ENCODE peak calls at places on chromosome 20, in ten cellular contexts. T, W, N, Q, C, P, J, O, S and F are unnamed samples.

GRCh38 chr20:11054266-11055025 is 380.6 kb upstream of the JAG1 start:
- DNase-seq in Q (no peak), O (no peak), W (no peak), P (no peak), S (no peak), N (no peak), C (no peak), T (no peak), J (no peak), F (no peak)

GRCh38 chr20:34621383-34622367 is 55.2 kb downstream of the PIGU start:
- DNase-seq in W (no peak), Q (no peak), N (no peak), J (peak), C (peak), S (no peak), T (no peak), P (no peak), O (peak), F (no peak)

GRCh38 chr20:63449025-63449424 is 23.4 kb downstream of the KCNQ2 start:
- DNase-seq in P (no peak), J (no peak), W (no peak), O (no peak), S (no peak), N (no peak), C (no peak), Q (no peak), T (no peak), F (no peak)

GRCh38 chr20:10360878-10361277 is 73.1 kb downstream of the MKKS start:
- DNase-seq in Q (no peak), O (no peak), W (no peak), J (no peak), S (no peak), N (no peak), P (no peak), T (no peak), C (no peak), F (no peak)

GRCh38 chr20:24972341-24972740 is 20.2 kb downstream of the APMAP start:
- DNase-seq in P (no peak), J (peak), T (no peak), N (no peak), C (no peak), O (no peak), W (no peak), Q (no peak), S (peak), F (no peak)

GRCh38 chr20:4728121-4728520 is 6.4 kb downstream of the PRND start:
- DNase-seq in N (no peak), J (no peak), P (no peak), Q (no peak), C (no peak), S (no peak), T (no peak), W (no peak), O (peak), F (no peak)

GRCh38 chr20:20549699-20550098 is 162.7 kb downstream of the RALGAPA2 start:
- DNase-seq in C (no peak), N (no peak), Q (no peak), T (peak), W (no peak), S (no peak), J (no peak), P (no peak), O (peak), F (no peak)

GRCh38 chr20:25218109-25218486 is 22.6 kb downstream of the ENTPD6 start:
- DNase-seq in W (no peak), Q (no peak), N (no peak), J (no peak), P (no peak), C (no peak), O (no peak), T (no peak), S (no peak), F (no peak)

GRCh38 chr20:25526446-25526845 is 58.9 kb downstream of the NINL start:
- DNase-seq in W (no peak), J (no peak), T (no peak), S (no peak), O (no peak), P (no peak), C (no peak), N (no peak), Q (no peak), F (no peak)

GRCh38 chr20:63232235-63233060 is 3.3 kb upstream of the BIRC7 start:
- DNase-seq in C (no peak), W (no peak), J (no peak), T (peak), Q (no peak), N (peak), P (no peak), S (no peak), O (no peak), F (no peak)

GRCh38 chr20:60255866-60256265 is 297.6 kb downstream of the CDH26 start:
- DNase-seq in Q (no peak), O (no peak), T (no peak), W (no peak), P (no peak), S (no peak), C (no peak), N (no peak), J (no peak), F (no peak)

GRCh38 chr20:12847862-12848261 is 160.9 kb upstream of the SPTLC3 start:
- DNase-seq in T (no peak), C (no peak), P (no peak), N (no peak), O (peak), J (no peak), S (no peak), W (no peak), Q (no peak), F (no peak)

GRCh38 chr20:6600336-6600735 is 167.2 kb upstream of the BMP2 start:
- DNase-seq in N (no peak), J (no peak), C (no peak), Q (no peak), P (no peak), W (no peak), S (no peak), O (no peak), T (no peak), F (no peak)

GRCh38 chr20:13349240-13349604 is 128.1 kb downstream of the ISM1 start:
- DNase-seq in Q (no peak), T (no peak), P (no peak), S (no peak), N (no peak), J (no peak), C (no peak), W (no peak), O (no peak), F (no peak)

GRCh38 chr20:45047581-45048119 is 53.3 kb downstream of the KCNS1 start:
- DNase-seq in N (no peak), O (no peak), W (no peak), J (no peak), T (no peak), Q (no peak), C (no peak), S (no peak), P (no peak), F (no peak)

GRCh38 chr20:25039697-25040437 is 18.1 kb downstream of the ACSS1 start:
- DNase-seq in J (peak), S (peak), C (no peak), N (peak), Q (peak), T (no peak), P (peak), O (peak), W (no peak), F (no peak)

GRCh38 chr20:61753196-61753942 is 312.3 kb downstream of the TAF4 start:
- DNase-seq in Q (no peak), W (no peak), S (no peak), J (no peak), O (peak), T (no peak), N (no peak), C (peak), P (no peak), F (no peak)

GRCh38 chr20:17662333-17663039 is 19.6 kb downstream of the RRBP1 start:
- DNase-seq in Q (peak), P (no peak), N (no peak), C (peak), O (no peak), S (no peak), J (peak), W (no peak), T (no peak), F (no peak)

GRCh38 chr20:61693055-61693600 is 372.6 kb downstream of the TAF4 start:
- DNase-seq in O (no peak), P (no peak), W (no peak), Q (no peak), C (no peak), T (no peak), N (peak), S (no peak), J (no peak), F (no peak)

GRCh38 chr20:62617711-62618483 is 24.4 kb upstream of the SLCO4A1 start:
- DNase-seq in S (peak), T (no peak), N (peak), W (no peak), O (no peak), J (peak), C (peak), Q (peak), P (peak), F (peak)

GRCh38 chr20:51752343-51752951 is 15.7 kb downstream of the ATP9A start:
- DNase-seq in C (no peak), S (no peak), N (no peak), Q (no peak), P (no peak), T (peak), W (no peak), J (no peak), O (peak), F (no peak)

GRCh38 chr20:4546786-4547185 is 174.9 kb upstream of the PRND start:
- DNase-seq in C (no peak), P (no peak), Q (no peak), J (no peak), T (peak), W (no peak), N (no peak), S (no peak), O (peak), F (no peak)

GRCh38 chr20:62320581-62321354 is 18.0 kb downstream of the ADRM1 start:
- DNase-seq in P (no peak), T (no peak), O (no peak), C (peak), N (no peak), J (peak), Q (no peak), W (no peak), S (no peak), F (no peak)

GRCh38 chr20:10167594-10167993 is 51.0 kb upstream of the SNAP25 start:
- DNase-seq in C (no peak), J (no peak), N (no peak), Q (no peak), O (no peak), S (no peak), W (no peak), P (no peak), T (no peak), F (no peak)

GRCh38 chr20:36218380-36219064 is 17.8 kb upstream of the AAR2 start:
- DNase-seq in Q (no peak), O (no peak), S (no peak), W (no peak), P (no peak), C (peak), J (no peak), N (peak), T (no peak), F (no peak)

GRCh38 chr20:58839474-58839874 is 11.2 kb downstream of the GNAS-AS1 start:
- DNase-seq in N (peak), W (peak), Q (peak), C (peak), T (no peak), S (no peak), J (no peak), P (no peak), O (peak), F (peak)
- TF ChIP-seq CTCF in N (no peak), W (peak), Q (peak), C (peak), T (peak), S (no peak), J (peak), P (peak), O (peak), F (peak)

GRCh38 chr20:47126709-47127108 is 229.8 kb downstream of the ZMYND8 start:
- DNase-seq in J (no peak), Q (no peak), P (no peak), O (peak), C (no peak), S (no peak), T (no peak), W (no peak), N (no peak), F (no peak)

GRCh38 chr20:47127986-47128385 is 228.5 kb downstream of the ZMYND8 start:
- DNase-seq in P (no peak), C (no peak), N (no peak), Q (no peak), T (no peak), J (no peak), O (no peak), W (no peak), S (no peak), F (no peak)

GRCh38 chr20:47126374-47126705 is 230.2 kb downstream of the ZMYND8 start:
- DNase-seq in S (no peak), T (no peak), O (no peak), N (no peak), Q (no peak), W (no peak), P (no peak), J (no peak), C (no peak), F (no peak)

GRCh38 chr20:47124235-47124717 is 229.6 kb downstream of the EYA2 start:
- DNase-seq in W (no peak), Q (no peak), S (peak), T (no peak), C (no peak), O (no peak), J (no peak), P (no peak), N (no peak), F (no peak)

DNA sequence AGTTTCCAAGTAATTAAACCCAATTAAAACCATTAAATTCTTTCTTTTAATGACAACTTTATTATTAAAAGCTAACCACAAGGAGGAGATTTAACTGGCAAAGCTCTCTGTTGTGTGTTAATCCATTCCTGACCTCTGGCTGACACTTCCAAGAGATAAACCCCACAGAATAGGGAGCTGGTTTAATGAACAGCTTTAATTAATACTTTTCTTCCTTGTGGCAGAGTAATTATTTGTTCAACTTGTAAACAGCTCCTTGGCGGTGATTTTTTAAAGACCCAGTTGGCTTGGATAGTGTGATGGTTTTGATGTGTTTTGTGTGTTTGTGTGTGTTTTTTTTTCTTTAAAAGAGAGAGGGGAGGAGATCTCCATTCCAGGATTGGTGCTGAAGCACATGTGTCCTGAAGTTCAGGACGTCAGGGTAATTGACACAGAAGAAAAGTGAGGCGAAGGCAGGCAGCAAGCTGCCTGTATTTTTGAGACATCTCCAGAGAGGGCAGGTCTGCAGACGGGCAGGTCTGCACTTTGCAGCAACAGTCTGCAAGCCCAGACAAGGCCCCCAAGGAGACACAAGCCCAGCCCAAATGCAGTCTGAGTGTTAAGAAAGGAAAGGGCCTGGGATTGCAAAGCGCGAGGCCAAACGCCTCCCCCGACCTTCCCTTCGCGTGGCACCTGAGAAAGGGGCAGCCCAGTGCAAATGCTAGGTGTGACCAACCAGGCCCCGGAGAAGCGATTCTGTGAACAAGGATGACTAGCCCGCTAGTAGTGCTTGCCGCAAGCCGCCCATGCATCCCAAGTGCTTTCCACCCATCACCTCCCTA is 230.7 kb downstream of the ZMYND8 start:
- DNase-seq in J (no peak), P (peak), N (no peak), O (peak), Q (no peak), C (peak), T (no peak), S (no peak), W (no peak), F (no peak)
- TF ChIP-seq CTCF in J (no peak), P (peak), N (no peak), O (peak), Q (no peak), C (peak), T (no peak), S (no peak), W (no peak), F (no peak)

DNA sequence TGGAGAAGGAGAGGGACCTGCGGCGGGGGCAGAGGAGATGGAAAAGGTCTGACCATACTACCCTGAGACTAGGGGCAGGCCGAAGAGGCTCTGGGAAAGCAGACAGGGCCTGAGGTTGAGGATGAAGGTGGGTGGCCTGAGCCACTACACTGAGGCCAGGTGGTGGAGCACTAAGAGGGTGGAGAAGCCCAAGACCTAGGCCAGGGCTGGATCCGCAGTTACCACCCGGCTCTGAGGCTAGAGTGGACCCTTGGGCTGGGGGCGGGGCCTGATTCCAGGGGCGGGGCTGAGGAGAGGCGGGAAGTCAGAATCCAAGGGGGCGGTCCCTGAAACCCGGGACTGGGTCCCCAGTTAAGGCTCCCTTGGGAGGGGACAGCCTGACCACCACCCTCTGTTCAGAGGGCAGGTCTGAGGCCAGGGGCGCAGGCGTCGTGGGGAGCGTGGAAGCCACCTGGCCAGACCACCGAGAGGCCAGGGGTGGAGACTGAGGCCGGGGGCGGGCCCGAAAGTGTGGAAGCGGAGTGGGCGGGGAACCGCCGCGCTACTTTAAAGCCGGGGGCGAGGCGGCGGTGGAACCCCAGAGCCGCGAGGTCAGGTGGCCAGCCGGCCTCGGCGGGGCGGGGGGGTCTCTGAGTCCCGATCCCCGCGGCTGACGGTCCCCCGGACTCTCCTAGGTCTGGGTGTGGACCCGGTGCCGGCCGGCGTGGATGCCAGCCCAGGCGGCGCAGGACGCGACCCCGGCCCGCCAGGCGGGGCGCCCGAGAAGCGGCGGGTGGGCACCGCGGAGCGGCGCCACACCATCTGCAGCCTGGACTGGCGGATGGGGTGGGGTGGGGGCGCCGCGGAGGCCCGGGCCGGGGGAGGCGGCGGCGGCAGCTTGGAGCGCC is 8.3 kb downstream of the CCM2L start:
- DNase-seq in O (peak), Q (peak), C (peak), N (peak), P (peak), J (peak), T (no peak), S (peak), W (no peak), F (peak)
- TF ChIP-seq CTCF in O (no peak), Q (no peak), C (no peak), N (no peak), P (no peak), J (no peak), T (no peak), S (no peak), W (no peak), F (no peak)

DNA sequence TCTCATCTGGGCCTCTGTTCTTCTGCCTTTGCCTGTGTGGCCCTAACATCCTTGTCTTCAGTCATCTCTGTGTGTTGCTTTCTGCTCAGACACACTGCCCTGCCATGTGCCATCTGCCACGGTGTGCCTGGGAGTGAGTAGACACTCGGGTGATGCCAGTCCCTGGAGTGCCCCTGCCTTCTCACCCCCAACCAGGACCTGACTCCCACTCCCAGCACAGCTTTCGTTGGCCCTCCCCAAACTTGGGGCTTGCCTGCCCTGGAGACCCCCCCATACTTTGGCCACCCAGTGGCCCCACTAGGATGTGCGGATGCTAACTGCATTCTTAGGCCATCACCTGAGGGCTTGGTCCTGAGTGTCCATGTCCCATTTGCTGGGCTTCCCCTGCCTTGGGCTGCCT is 76.4 kb upstream of the SCP2D1 start:
- DNase-seq in O (no peak), Q (no peak), S (no peak), J (no peak), C (no peak), T (no peak), W (no peak), N (no peak), P (no peak), F (no peak)
- TF ChIP-seq CTCF in O (no peak), Q (no peak), S (no peak), J (no peak), C (no peak), T (no peak), W (no peak), N (no peak), P (no peak), F (no peak)

GRCh38 chr20:37954626-37955025 is 51.7 kb downstream of the VSTM2L start:
- DNase-seq in P (no peak), T (no peak), N (no peak), J (no peak), S (peak), Q (no peak), O (no peak), W (no peak), C (peak), F (no peak)

GRCh38 chr20:37955511-37955910 is 52.6 kb downstream of the VSTM2L start:
- DNase-seq in N (no peak), C (peak), S (peak), T (no peak), Q (no peak), O (no peak), J (no peak), W (no peak), P (no peak), F (no peak)

GRCh38 chr20:37954205-37954604 is 51.3 kb downstream of the VSTM2L start:
- DNase-seq in N (no peak), P (no peak), T (no peak), C (no peak), S (peak), W (no peak), J (no peak), O (no peak), Q (no peak), F (no peak)

GRCh38 chr20:37958856-37959255 is 55.9 kb downstream of the VSTM2L start:
- DNase-seq in J (no peak), O (no peak), W (no peak), N (no peak), Q (no peak), S (peak), T (no peak), P (no peak), C (peak), F (no peak)

GRCh38 chr20:37956099-37956498 is 53.2 kb downstream of the VSTM2L start:
- DNase-seq in O (no peak), N (no peak), W (no peak), C (no peak), P (no peak), Q (no peak), S (peak), T (peak), J (no peak), F (no peak)
- TF ChIP-seq CTCF in O (no peak), N (no peak), W (no peak), C (no peak), P (no peak), Q (no peak), S (no peak), T (no peak), J (no peak), F (no peak)

GRCh38 chr20:53381568-53382262 is 211.9 kb downstream of the ZNF217 start:
- DNase-seq in O (peak), N (no peak), Q (no peak), J (no peak), W (no peak), C (no peak), P (no peak), T (no peak), S (no peak), F (no peak)
- TF ChIP-seq CTCF in O (peak), N (no peak), Q (no peak), J (no peak), W (peak), C (no peak), P (no peak), T (peak), S (no peak), F (no peak)